ENCODE peak calls at places on chromosomes 6 and 20, in nine cellular contexts. K is breast epithelium, F is left ventricle myocardium inferior, O is thoracic aorta, E is tibial nerve, Q is heart left ventricle, A is cardiac muscle cell, U is H1, S is endodermal cell. N is an unnamed sample.

GRCh38 chr6:150291968-150292710 is 76.7 kb upstream of the IYD start:
- DNase-seq in U (no peak), E (no peak), Q (no peak), K (no peak), A (no peak), S (no peak), F (no peak), O (no peak), N (no peak)

GRCh38 chr20:53819973-53820451 is 226.4 kb upstream of the ZNF217 start:
- DNase-seq in O (no peak), F (no peak), S (no peak), Q (no peak), K (no peak), E (no peak), A (no peak), U (no peak), N (no peak)

GRCh38 chr20:4261333-4262284 is 246.3 kb upstream of the RNF24 start:
- DNase-seq in S (no peak), Q (no peak), O (no peak), E (no peak), A (no peak), U (no peak), K (no peak), F (no peak), N (no peak)

GRCh38 chr6:168219167-168219566 is 100.4 kb downstream of the DACT2 start:
- DNase-seq in U (no peak), F (peak), A (no peak), O (no peak), S (no peak), Q (no peak), E (no peak), K (no peak), N (peak)

GRCh38 chr6:12968290-12968689 is 251.7 kb downstream of the PHACTR1 start:
- DNase-seq in F (no peak), U (no peak), E (no peak), K (no peak), Q (no peak), S (no peak), O (no peak), A (no peak), N (no peak)

GRCh38 chr6:3226422-3227362 is 761 bp downstream of the TUBB2B start:
- DNase-seq in K (no peak), O (no peak), F (no peak), E (no peak), S (peak), U (peak), A (peak), Q (no peak), N (no peak)

GRCh38 chr6:148835920-148836441 is 89.2 kb downstream of the UST start:
- DNase-seq in S (no peak), E (no peak), O (no peak), F (no peak), Q (no peak), A (no peak), U (no peak), K (no peak), N (no peak)

GRCh38 chr20:4800131-4800530 is 78.4 kb downstream of the PRND start:
- DNase-seq in U (no peak), S (no peak), A (no peak), K (peak), E (no peak), F (no peak), Q (no peak), O (no peak), N (no peak)

GRCh38 chr6:108805611-108806181 is 42.5 kb upstream of the ARMC2 start:
- DNase-seq in U (no peak), E (no peak), A (no peak), K (no peak), Q (no peak), O (no peak), S (no peak), F (no peak), N (no peak)

GRCh38 chr6:36928547-36928918 is 26.0 kb upstream of the PI16 start:
- DNase-seq in Q (no peak), F (no peak), A (no peak), S (no peak), O (no peak), U (no peak), K (no peak), E (no peak), N (no peak)

GRCh38 chr6:2518029-2518428 is 232.7 kb downstream of the MYLK4 start:
- DNase-seq in U (no peak), K (no peak), O (no peak), Q (no peak), S (no peak), A (no peak), F (no peak), E (no peak), N (no peak)

GRCh38 chr20:50193851-50194830 is 3.5 kb downstream of the CEBPB start:
- DNase-seq in O (no peak), F (no peak), K (no peak), A (no peak), S (peak), Q (peak), U (no peak), E (no peak), N (peak)

GRCh38 chr6:116307633-116308032 is 27.9 kb upstream of the TSPYL1 start:
- DNase-seq in U (no peak), E (no peak), A (no peak), S (no peak), O (no peak), K (no peak), Q (no peak), F (no peak), N (no peak)

GRCh38 chr20:46021361-46022359 is 7.4 kb upstream of the SLC12A5 start:
- DNase-seq in E (no peak), Q (no peak), S (peak), F (no peak), O (no peak), A (peak), K (no peak), U (peak), N (no peak)

GRCh38 chr20:4174909-4175308 is 159.6 kb upstream of the RNF24 start:
- DNase-seq in Q (no peak), A (no peak), O (no peak), F (no peak), K (no peak), U (no peak), E (no peak), S (no peak), N (no peak)

GRCh38 chr6:79813854-79814477 is 133.4 kb downstream of the ELOVL4 start:
- DNase-seq in Q (peak), E (peak), F (peak), O (peak), S (peak), U (peak), A (peak), K (peak), N (peak)

GRCh38 chr6:21529431-21529830 is 64.1 kb upstream of the SOX4 start:
- DNase-seq in S (no peak), Q (no peak), A (no peak), U (no peak), K (no peak), E (no peak), O (no peak), F (no peak), N (no peak)

GRCh38 chr6:139883776-139884175 is 509.3 kb upstream of the CITED2 start:
- DNase-seq in U (no peak), A (no peak), F (no peak), Q (no peak), O (no peak), E (no peak), S (no peak), K (no peak), N (no peak)

DNA sequence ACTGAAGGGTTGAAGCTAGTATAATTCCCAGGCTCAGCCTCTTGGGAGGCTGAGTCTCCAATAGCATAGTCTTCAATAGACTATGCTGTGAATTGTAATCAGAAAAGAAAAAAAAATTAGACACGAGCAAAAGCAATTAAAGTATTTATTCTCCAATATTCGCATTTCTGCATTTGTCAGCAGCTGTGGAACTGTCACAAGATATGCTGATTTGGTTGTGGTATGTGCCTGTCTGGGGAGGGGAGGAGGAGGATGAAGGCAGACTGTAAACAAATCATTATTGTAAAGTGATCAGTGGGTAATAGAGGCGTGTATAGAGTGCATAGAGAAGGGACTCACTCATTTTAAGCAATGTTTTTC is 10.1 kb upstream of the BICRAL start:
- DNase-seq in A (no peak), F (no peak), K (no peak), E (no peak), Q (no peak), U (no peak), S (no peak), O (no peak), N (no peak)
- H3K27ac ChIP-seq in A (no peak), F (no peak), K (no peak), E (no peak), Q (no peak), U (no peak), S (no peak), O (peak), N (no peak)

GRCh38 chr6:34514593-34515472 is 41.3 kb downstream of the SPDEF start:
- DNase-seq in S (peak), A (peak), U (peak), F (peak), E (no peak), Q (no peak), K (no peak), O (no peak), N (no peak)
- TF ChIP-seq CTCF in S (no peak), A (peak), U (no peak), F (no peak), E (no peak), Q (peak), K (no peak), O (no peak), N (no peak)

GRCh38 chr6:105988321-105988720 is 97.8 kb upstream of the PRDM1 start:
- DNase-seq in E (no peak), S (no peak), Q (no peak), U (no peak), A (no peak), O (no peak), F (no peak), K (no peak), N (no peak)
- H3K27ac ChIP-seq in E (no peak), S (no peak), Q (no peak), U (no peak), A (no peak), O (no peak), F (no peak), K (no peak), N (no peak)

GRCh38 chr6:1473598-1473997 is 84.2 kb downstream of the FOXF2 start:
- DNase-seq in A (no peak), O (no peak), Q (no peak), E (no peak), U (no peak), F (no peak), S (no peak), K (no peak), N (no peak)

GRCh38 chr6:1473166-1473565 is 83.8 kb downstream of the FOXF2 start:
- DNase-seq in F (no peak), S (peak), O (no peak), Q (no peak), K (no peak), U (no peak), E (no peak), A (no peak), N (no peak)

GRCh38 chr6:1475169-1475568 is 85.8 kb downstream of the FOXF2 start:
- DNase-seq in A (no peak), U (no peak), O (no peak), E (no peak), F (no peak), S (no peak), Q (no peak), K (no peak), N (no peak)

GRCh38 chr6:1472643-1473042 is 83.3 kb downstream of the FOXF2 start:
- DNase-seq in E (no peak), O (no peak), Q (no peak), A (no peak), K (no peak), U (no peak), S (no peak), F (no peak), N (no peak)

DNA sequence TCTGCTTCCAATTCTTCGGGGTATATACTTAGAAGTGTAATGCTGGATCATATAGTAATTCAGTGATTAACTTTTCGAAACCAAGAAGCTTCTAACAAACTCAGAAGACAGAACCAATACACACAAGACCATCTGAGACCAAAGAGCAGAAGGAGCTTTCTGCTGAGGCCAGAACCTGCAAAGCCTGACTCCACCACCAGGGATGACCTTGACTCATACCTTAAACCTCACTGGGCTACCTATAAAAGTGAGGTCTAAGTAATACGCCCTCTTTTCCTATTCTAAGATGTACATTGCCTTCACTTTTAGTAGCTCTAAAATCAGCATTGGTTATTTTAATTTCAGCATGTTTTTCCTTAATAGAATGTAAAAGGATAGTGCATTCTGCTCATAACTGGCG is 84.8 kb downstream of the FOXF2 start:
- DNase-seq in A (no peak), E (no peak), F (no peak), K (no peak), U (no peak), Q (no peak), S (peak), O (no peak), N (no peak)
- TF ChIP-seq CTCF in A (no peak), E (no peak), F (no peak), K (no peak), U (no peak), Q (no peak), S (peak), O (no peak), N (no peak)

DNA sequence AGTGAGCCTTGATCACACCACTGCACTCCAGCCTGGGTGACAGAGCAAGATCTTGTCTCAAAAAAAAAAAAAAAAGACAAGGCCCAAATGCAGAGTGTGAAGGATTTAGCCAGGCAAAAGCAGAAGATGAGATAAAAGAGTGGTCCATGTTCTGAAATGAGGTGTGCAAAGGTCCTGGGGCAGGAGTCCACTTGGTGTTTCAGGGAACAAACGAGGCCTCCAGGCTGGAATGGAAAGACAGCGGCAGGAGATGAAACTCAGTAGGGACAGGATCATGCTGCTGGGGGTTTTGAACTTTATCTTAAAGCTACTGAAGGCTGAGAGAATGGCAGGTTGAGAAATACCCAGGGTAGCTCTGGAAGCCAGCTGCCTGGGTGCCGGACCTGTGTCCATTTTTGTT is 178.2 kb downstream of the ZMYND8 start:
- DNase-seq in F (no peak), O (no peak), U (no peak), S (no peak), A (no peak), E (no peak), Q (no peak), K (no peak), N (no peak)
- H3K27ac ChIP-seq in F (no peak), O (no peak), U (no peak), S (no peak), A (no peak), E (no peak), Q (no peak), K (no peak), N (no peak)

DNA sequence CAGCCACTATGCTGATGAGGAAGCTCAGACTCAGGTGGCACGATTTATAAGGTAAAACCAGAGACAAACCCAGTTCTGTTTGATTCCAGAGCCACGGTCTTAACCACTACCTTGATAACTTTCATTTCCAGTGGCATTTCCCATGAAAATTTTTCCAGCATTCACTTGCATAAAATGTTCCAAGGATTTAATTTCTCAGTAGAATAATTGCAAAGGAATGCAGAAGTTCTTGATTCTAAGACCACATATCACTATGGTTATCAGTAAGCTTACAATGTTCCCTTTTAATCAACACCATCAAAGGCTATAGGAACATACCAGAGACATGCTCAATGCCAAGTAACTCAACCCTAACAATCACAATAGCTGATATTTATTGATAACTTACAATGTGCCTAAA is 306.0 kb upstream of the HS3ST5 start:
- DNase-seq in E (no peak), Q (no peak), O (no peak), A (no peak), K (no peak), U (no peak), S (no peak), F (no peak), N (no peak)
- TF ChIP-seq CTCF in E (no peak), Q (no peak), O (no peak), A (no peak), K (no peak), U (no peak), S (no peak), F (no peak), N (no peak)

DNA sequence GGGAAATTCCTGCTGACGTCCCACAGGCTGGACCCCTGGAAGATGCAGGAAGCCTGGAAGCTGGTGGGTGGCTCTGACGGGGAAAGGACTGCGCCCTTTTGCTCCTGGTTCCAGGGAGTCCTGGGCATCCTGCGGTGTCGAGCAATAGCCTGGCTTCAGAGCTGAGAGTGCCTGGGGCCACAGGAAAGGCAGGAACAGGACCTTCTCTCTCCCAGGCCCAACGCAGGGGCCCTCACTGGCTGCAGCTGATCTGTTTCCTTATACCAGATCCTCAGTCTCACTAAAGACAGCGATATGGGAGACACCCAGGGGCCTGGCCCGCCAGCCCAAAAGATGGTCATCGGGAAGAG is 1.4 kb downstream of the B3GALT4 start:
- DNase-seq in U (no peak), F (no peak), Q (no peak), E (no peak), S (no peak), O (no peak), K (no peak), A (no peak), N (no peak)
- H3K27ac ChIP-seq in U (no peak), F (peak), Q (peak), E (peak), S (no peak), O (peak), K (peak), A (no peak), N (peak)

GRCh38 chr6:46974786-46975185 is 53.0 kb upstream of the ADGRF5 start:
- DNase-seq in O (no peak), E (no peak), K (no peak), F (no peak), U (no peak), Q (no peak), S (no peak), A (no peak), N (no peak)
- TF ChIP-seq CTCF in O (no peak), E (no peak), K (no peak), F (no peak), U (no peak), Q (no peak), S (no peak), A (no peak), N (no peak)

N was measured in tibial artery.